ENCODE peak calls at places on chromosome 11, in six cellular contexts. One of them, this sample, is unnamed.

GRCh38 chr11:114440971-114441810 is 1.9 kb downstream of the REXO2 start:
- DNase-seq in cardiac muscle cell: no peak
- DNase-seq in ascending aorta: no peak
- DNase-seq in body of pancreas: no peak
- DNase-seq in fibroblast of mammary gland: no peak
- DNase-seq in bronchial epithelial cell: no peak
- DNase-seq in this sample: no peak

GRCh38 chr11:88603499-88603898 is 266.0 kb upstream of the CTSC start:
- DNase-seq in bronchial epithelial cell: no peak
- DNase-seq in fibroblast of mammary gland: peak; percentile 80
- DNase-seq in cardiac muscle cell: peak; percentile 82
- DNase-seq in body of pancreas: no peak
- DNase-seq in ascending aorta: no peak
- DNase-seq in this sample: no peak

GRCh38 chr11:72002841-72003775 is 4.4 kb downstream of the IL18BP start:
- DNase-seq in fibroblast of mammary gland: no peak
- DNase-seq in ascending aorta: no peak
- DNase-seq in cardiac muscle cell: no peak
- DNase-seq in body of pancreas: no peak
- DNase-seq in bronchial epithelial cell: no peak
- DNase-seq in this sample: no peak

GRCh38 chr11:13391217-13391616 is 71.8 kb downstream of the BTBD10 start:
- DNase-seq in fibroblast of mammary gland: no peak
- DNase-seq in ascending aorta: no peak
- DNase-seq in cardiac muscle cell: no peak
- DNase-seq in bronchial epithelial cell: no peak
- DNase-seq in body of pancreas: no peak
- DNase-seq in this sample: no peak

GRCh38 chr11:7648264-7648663 is 25.0 kb downstream of the CYB5R2 start:
- DNase-seq in body of pancreas: no peak
- DNase-seq in ascending aorta: no peak
- DNase-seq in fibroblast of mammary gland: no peak
- DNase-seq in cardiac muscle cell: no peak
- DNase-seq in bronchial epithelial cell: no peak
- DNase-seq in this sample: no peak

GRCh38 chr11:94853836-94854235 is 85.7 kb downstream of the AMOTL1 start:
- DNase-seq in bronchial epithelial cell: no peak
- DNase-seq in body of pancreas: no peak
- DNase-seq in ascending aorta: no peak
- DNase-seq in fibroblast of mammary gland: no peak
- DNase-seq in cardiac muscle cell: no peak
- DNase-seq in this sample: no peak

GRCh38 chr11:125343086-125343731 is 152.9 kb downstream of the FEZ1 start:
- DNase-seq in bronchial epithelial cell: no peak
- DNase-seq in ascending aorta: no peak
- DNase-seq in body of pancreas: no peak
- DNase-seq in cardiac muscle cell: no peak
- DNase-seq in fibroblast of mammary gland: no peak
- DNase-seq in this sample: no peak

GRCh38 chr11:6438979-6439571 is 1.7 kb downstream of the HPX start:
- DNase-seq in body of pancreas: peak; percentile 68
- DNase-seq in cardiac muscle cell: peak; percentile 69
- DNase-seq in bronchial epithelial cell: peak; percentile 59
- DNase-seq in fibroblast of mammary gland: peak; percentile 69
- DNase-seq in ascending aorta: no peak
- DNase-seq in this sample: peak; percentile 20

GRCh38 chr11:30855383-30856006 is 269.3 kb upstream of the MPPED2 start:
- DNase-seq in body of pancreas: no peak
- DNase-seq in fibroblast of mammary gland: peak; percentile 2
- DNase-seq in cardiac muscle cell: peak; percentile 21
- DNase-seq in bronchial epithelial cell: peak; percentile 22
- DNase-seq in ascending aorta: no peak
- DNase-seq in this sample: no peak

GRCh38 chr11:491358-491757 is 15.7 kb downstream of the RNH1 start:
- DNase-seq in bronchial epithelial cell: no peak
- DNase-seq in fibroblast of mammary gland: no peak
- DNase-seq in cardiac muscle cell: no peak
- DNase-seq in ascending aorta: no peak
- DNase-seq in body of pancreas: no peak
- DNase-seq in this sample: no peak

GRCh38 chr11:117026593-117027330 is 71.5 kb downstream of the SIK3 start:
- DNase-seq in ascending aorta: no peak
- DNase-seq in cardiac muscle cell: peak; percentile 67
- DNase-seq in fibroblast of mammary gland: peak; percentile 94
- DNase-seq in bronchial epithelial cell: peak; percentile 83
- DNase-seq in body of pancreas: no peak
- DNase-seq in this sample: no peak

GRCh38 chr11:113401718-113402117 is 14.1 kb downstream of the ANKK1 start:
- DNase-seq in body of pancreas: peak; percentile 53
- DNase-seq in cardiac muscle cell: peak; percentile 36
- DNase-seq in ascending aorta: no peak
- DNase-seq in fibroblast of mammary gland: peak; percentile 6
- DNase-seq in bronchial epithelial cell: peak; percentile 94
- DNase-seq in this sample: no peak

GRCh38 chr11:847876-848275 is 5.2 kb downstream of the TSPAN4 start:
- DNase-seq in body of pancreas: no peak
- DNase-seq in fibroblast of mammary gland: no peak
- DNase-seq in cardiac muscle cell: no peak
- DNase-seq in ascending aorta: no peak
- DNase-seq in bronchial epithelial cell: no peak
- DNase-seq in this sample: no peak

GRCh38 chr11:70678931-70679900 is 280.9 kb downstream of the CTTN start:
- DNase-seq in bronchial epithelial cell: no peak
- DNase-seq in cardiac muscle cell: no peak
- DNase-seq in fibroblast of mammary gland: no peak
- DNase-seq in body of pancreas: no peak
- DNase-seq in ascending aorta: no peak
- DNase-seq in this sample: no peak

GRCh38 chr11:17469998-17470397 is 6.6 kb downstream of the ABCC8 start:
- DNase-seq in cardiac muscle cell: no peak
- DNase-seq in ascending aorta: no peak
- DNase-seq in body of pancreas: no peak
- DNase-seq in fibroblast of mammary gland: no peak
- DNase-seq in bronchial epithelial cell: no peak
- DNase-seq in this sample: no peak

GRCh38 chr11:130574740-130575139 is 126.3 kb downstream of the ADAMTS15 start:
- DNase-seq in ascending aorta: no peak
- DNase-seq in bronchial epithelial cell: no peak
- DNase-seq in fibroblast of mammary gland: no peak
- DNase-seq in body of pancreas: no peak
- DNase-seq in cardiac muscle cell: no peak
- DNase-seq in this sample: no peak

GRCh38 chr11:100515087-100515486 is 172.0 kb upstream of the ARHGAP42 start:
- DNase-seq in body of pancreas: no peak
- DNase-seq in bronchial epithelial cell: peak; percentile 73
- DNase-seq in fibroblast of mammary gland: no peak
- DNase-seq in ascending aorta: no peak
- DNase-seq in cardiac muscle cell: peak; percentile 6
- DNase-seq in this sample: no peak

GRCh38 chr11:68968306-68969255 is 12.2 kb downstream of the MRGPRD start:
- DNase-seq in body of pancreas: no peak
- DNase-seq in fibroblast of mammary gland: no peak
- DNase-seq in cardiac muscle cell: no peak
- DNase-seq in ascending aorta: no peak
- DNase-seq in bronchial epithelial cell: no peak
- DNase-seq in this sample: no peak

DNA sequence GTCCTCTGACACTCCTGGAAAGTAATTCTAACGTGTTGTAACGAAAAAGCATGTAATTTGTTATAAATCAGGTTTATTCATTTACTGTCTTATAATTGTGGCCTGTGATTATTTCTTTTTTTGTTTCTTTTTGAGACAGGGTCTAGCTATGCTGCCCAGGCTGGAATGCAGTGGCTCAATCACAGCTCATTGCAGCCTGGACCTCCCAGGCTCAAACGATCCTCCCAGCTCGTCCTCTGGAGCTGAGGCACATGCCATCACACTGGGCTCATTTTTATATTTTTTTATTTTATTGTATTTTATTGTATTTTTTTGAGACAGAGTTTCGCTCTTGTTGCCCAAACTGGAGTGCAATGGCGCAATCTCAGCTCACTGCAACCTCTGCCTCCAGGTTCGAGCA is 15.9 kb downstream of the DENND5A start:
- DNase-seq in bronchial epithelial cell: no peak
- DNase-seq in ascending aorta: no peak
- DNase-seq in fibroblast of mammary gland: no peak
- DNase-seq in cardiac muscle cell: no peak
- DNase-seq in body of pancreas: no peak
- DNase-seq in this sample: no peak
- TF ChIP-seq CTCF in bronchial epithelial cell: no peak
- TF ChIP-seq CTCF in ascending aorta: no peak
- TF ChIP-seq CTCF in fibroblast of mammary gland: no peak
- TF ChIP-seq CTCF in cardiac muscle cell: no peak
- TF ChIP-seq CTCF in body of pancreas: no peak
- TF ChIP-seq CTCF in this sample: no peak

GRCh38 chr11:10892250-10892649 is 34.4 kb upstream of the ZBED5 start:
- DNase-seq in fibroblast of mammary gland: no peak
- DNase-seq in cardiac muscle cell: no peak
- DNase-seq in body of pancreas: no peak
- DNase-seq in bronchial epithelial cell: no peak
- DNase-seq in ascending aorta: no peak
- DNase-seq in this sample: no peak

GRCh38 chr11:10894666-10895065 is 36.8 kb upstream of the ZBED5 start:
- DNase-seq in body of pancreas: no peak
- DNase-seq in bronchial epithelial cell: no peak
- DNase-seq in fibroblast of mammary gland: no peak
- DNase-seq in ascending aorta: no peak
- DNase-seq in cardiac muscle cell: no peak
- DNase-seq in this sample: no peak

GRCh38 chr11:10891321-10891720 is 33.5 kb upstream of the ZBED5 start:
- DNase-seq in body of pancreas: no peak
- DNase-seq in fibroblast of mammary gland: no peak
- DNase-seq in ascending aorta: no peak
- DNase-seq in cardiac muscle cell: no peak
- DNase-seq in bronchial epithelial cell: no peak
- DNase-seq in this sample: no peak

GRCh38 chr11:10895285-10895684 is 37.4 kb upstream of the ZBED5 start:
- DNase-seq in ascending aorta: no peak
- DNase-seq in bronchial epithelial cell: no peak
- DNase-seq in cardiac muscle cell: no peak
- DNase-seq in fibroblast of mammary gland: no peak
- DNase-seq in body of pancreas: no peak
- DNase-seq in this sample: no peak

DNA sequence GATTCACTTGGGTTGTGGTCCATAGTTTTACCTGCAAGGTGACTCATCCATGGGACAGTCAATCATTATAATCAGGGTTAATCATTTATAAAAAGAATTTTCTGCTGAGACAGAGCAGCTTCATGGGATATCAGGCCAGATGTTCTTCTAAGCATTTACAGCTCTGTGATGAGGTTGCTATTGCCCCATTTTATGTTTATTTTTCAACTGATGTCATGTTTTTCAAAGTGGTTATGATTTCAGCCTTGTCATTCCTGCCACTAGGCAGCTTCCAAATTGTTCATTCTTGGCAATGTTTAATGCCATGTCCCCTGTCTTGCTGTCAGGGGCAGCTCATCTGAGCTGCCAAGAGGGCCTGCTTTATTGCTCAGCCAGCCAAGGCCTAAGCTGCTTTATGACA is 35.9 kb upstream of the ZBED5 start:
- DNase-seq in body of pancreas: no peak
- DNase-seq in ascending aorta: no peak
- DNase-seq in bronchial epithelial cell: peak; percentile 50
- DNase-seq in cardiac muscle cell: peak; percentile 43
- DNase-seq in fibroblast of mammary gland: peak; percentile 86
- DNase-seq in this sample: no peak
- TF ChIP-seq CTCF in body of pancreas: peak; percentile 30
- TF ChIP-seq CTCF in ascending aorta: peak; percentile 37
- TF ChIP-seq CTCF in bronchial epithelial cell: peak; percentile 42
- TF ChIP-seq CTCF in cardiac muscle cell: no peak
- TF ChIP-seq CTCF in fibroblast of mammary gland: peak; percentile 38
- TF ChIP-seq CTCF in this sample: peak; percentile 41

GRCh38 chr11:107915229-107915628 is 13.0 kb upstream of the RAB39A start:
- DNase-seq in ascending aorta: no peak
- DNase-seq in fibroblast of mammary gland: no peak
- DNase-seq in body of pancreas: no peak
- DNase-seq in cardiac muscle cell: no peak
- DNase-seq in bronchial epithelial cell: no peak
- DNase-seq in this sample: no peak

GRCh38 chr11:107921997-107922396 is 6.3 kb upstream of the RAB39A start:
- DNase-seq in bronchial epithelial cell: no peak
- DNase-seq in body of pancreas: no peak
- DNase-seq in fibroblast of mammary gland: no peak
- DNase-seq in ascending aorta: no peak
- DNase-seq in cardiac muscle cell: no peak
- DNase-seq in this sample: no peak

GRCh38 chr11:107916671-107917241 is 11.5 kb upstream of the RAB39A start:
- DNase-seq in fibroblast of mammary gland: peak; percentile 33
- DNase-seq in cardiac muscle cell: peak; percentile 13
- DNase-seq in body of pancreas: no peak
- DNase-seq in bronchial epithelial cell: no peak
- DNase-seq in ascending aorta: no peak
- DNase-seq in this sample: no peak
- TF ChIP-seq CTCF in fibroblast of mammary gland: peak; percentile 69
- TF ChIP-seq CTCF in cardiac muscle cell: peak; percentile 52
- TF ChIP-seq CTCF in body of pancreas: peak; percentile 16
- TF ChIP-seq CTCF in bronchial epithelial cell: peak; percentile 83
- TF ChIP-seq CTCF in ascending aorta: no peak
- TF ChIP-seq CTCF in this sample: peak; percentile 58

GRCh38 chr11:85182437-85183109 is 444.6 kb downstream of the DLG2 start:
- DNase-seq in ascending aorta: no peak
- DNase-seq in body of pancreas: no peak
- DNase-seq in fibroblast of mammary gland: peak; percentile 45
- DNase-seq in cardiac muscle cell: no peak
- DNase-seq in bronchial epithelial cell: peak; percentile 22
- DNase-seq in this sample: no peak

DNA sequence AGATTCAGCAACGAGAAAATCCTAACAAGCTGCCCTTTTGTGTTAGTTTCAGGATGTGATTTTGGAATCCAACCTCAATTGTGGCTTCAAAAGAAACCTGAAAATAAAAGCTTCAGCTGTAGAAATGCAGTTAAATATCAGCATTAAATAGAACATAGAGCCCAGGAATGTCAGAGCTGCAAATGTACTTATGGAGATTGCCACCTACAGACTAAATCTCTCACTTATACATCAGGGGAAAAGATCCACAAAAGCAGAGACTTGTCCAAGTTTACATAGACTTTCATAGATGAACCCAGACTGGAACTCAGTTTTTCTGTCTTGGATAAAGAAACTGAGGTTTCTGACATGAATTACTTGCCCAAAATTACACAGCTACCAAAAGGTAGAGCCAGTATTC is 446.6 kb downstream of the DLG2 start:
- DNase-seq in ascending aorta: no peak
- DNase-seq in cardiac muscle cell: no peak
- DNase-seq in bronchial epithelial cell: no peak
- DNase-seq in fibroblast of mammary gland: no peak
- DNase-seq in body of pancreas: no peak
- DNase-seq in this sample: no peak
- TF ChIP-seq CTCF in ascending aorta: no peak
- TF ChIP-seq CTCF in cardiac muscle cell: no peak
- TF ChIP-seq CTCF in bronchial epithelial cell: no peak
- TF ChIP-seq CTCF in fibroblast of mammary gland: no peak
- TF ChIP-seq CTCF in body of pancreas: no peak
- TF ChIP-seq CTCF in this sample: no peak

GRCh38 chr11:35387341-35387982 is 31.9 kb downstream of the SLC1A2 start:
- DNase-seq in body of pancreas: no peak
- DNase-seq in fibroblast of mammary gland: peak; percentile 55
- DNase-seq in bronchial epithelial cell: no peak
- DNase-seq in ascending aorta: no peak
- DNase-seq in cardiac muscle cell: no peak
- DNase-seq in this sample: no peak
- TF ChIP-seq CTCF in body of pancreas: no peak
- TF ChIP-seq CTCF in fibroblast of mammary gland: peak; percentile 56
- TF ChIP-seq CTCF in bronchial epithelial cell: no peak
- TF ChIP-seq CTCF in ascending aorta: no peak
- TF ChIP-seq CTCF in cardiac muscle cell: no peak
- TF ChIP-seq CTCF in this sample: no peak